ENCODE peak calls at places on chromosomes 16 and 17, in four cellular contexts. Z is hepatocyte, G is RWPE1, Y is psoas muscle. P is an unnamed sample.

GRCh38 chr17:11459780-11460426 is 138.4 kb upstream of the DNAH9 start:
- DNase-seq in Z (no peak), Y (no peak), G (no peak), P (no peak)

GRCh38 chr16:17469011-17469741 is 1.6 kb downstream of the XYLT1 start:
- DNase-seq in Z (no peak), Y (peak), G (no peak), P (no peak)

GRCh38 chr17:44820631-44821196 is 9.4 kb downstream of the GJC1 start:
- DNase-seq in Y (no peak), Z (peak), G (peak), P (no peak)

GRCh38 chr16:13262270-13263090 is 361.1 kb downstream of the SHISA9 start:
- DNase-seq in Y (no peak), Z (no peak), G (no peak), P (no peak)

GRCh38 chr16:77414752-77415231 is 20.0 kb downstream of the ADAMTS18 start:
- DNase-seq in G (no peak), Y (no peak), Z (no peak), P (no peak)

GRCh38 chr16:26204138-26204537 is 512.4 kb downstream of the HS3ST4 start:
- DNase-seq in Y (no peak), Z (no peak), G (no peak), P (no peak)

GRCh38 chr16:85279874-85280545 is 167.7 kb upstream of the CIBAR2 start:
- DNase-seq in G (no peak), Y (peak), Z (no peak), P (no peak)

GRCh38 chr17:73991260-73991659 is 212.2 kb upstream of the RPL38 start:
- DNase-seq in Z (no peak), G (no peak), Y (no peak), P (no peak)

GRCh38 chr17:2337811-2338657 is 733 bp downstream of the SGSM2 start:
- DNase-seq in Z (peak), Y (peak), G (peak), P (peak)

GRCh38 chr17:8746501-8747236 is 2.0 kb upstream of the CCDC42 start:
- DNase-seq in Y (no peak), G (no peak), Z (no peak), P (no peak)

GRCh38 chr16:24150282-24150681 is 105.9 kb upstream of the CACNG3 start:
- DNase-seq in Y (no peak), G (no peak), Z (no peak), P (no peak)

GRCh38 chr16:88442811-88443576 is 10.1 kb upstream of the ZFPM1 start:
- DNase-seq in Y (peak), Z (peak), G (peak), P (peak)

GRCh38 chr17:43958953-43959352 is 5.2 kb upstream of the PYY start:
- DNase-seq in G (no peak), Z (no peak), Y (no peak), P (no peak)

GRCh38 chr17:79420318-79421243 is 190.3 kb downstream of the RBFOX3 start:
- DNase-seq in Z (peak), G (peak), Y (no peak), P (peak)

GRCh38 chr17:44792276-44792675 is 33.5 kb downstream of the ADAM11 start:
- DNase-seq in Y (no peak), G (no peak), Z (no peak), P (no peak)

GRCh38 chr16:67399218-67399733 is 6.0 kb upstream of the TPPP3 start:
- DNase-seq in Z (peak), Y (peak), G (no peak), P (peak)

GRCh38 chr16:88649195-88649923 is 1.5 kb downstream of the CYBA start:
- DNase-seq in Y (no peak), Z (no peak), G (no peak), P (no peak)

GRCh38 chr17:77379837-77380236 is 239.1 kb downstream of the SEC14L1 start:
- DNase-seq in G (no peak), Y (no peak), Z (no peak), P (no peak)

GRCh38 chr17:43608313-43608712 is 53.4 kb downstream of the MEOX1 start:
- DNase-seq in G (no peak), Y (no peak), Z (no peak), P (no peak)

GRCh38 chr17:32631341-32632109 is 144.7 kb downstream of the CDK5R1 start:
- DNase-seq in Y (peak), G (no peak), Z (no peak), P (no peak)

DNA sequence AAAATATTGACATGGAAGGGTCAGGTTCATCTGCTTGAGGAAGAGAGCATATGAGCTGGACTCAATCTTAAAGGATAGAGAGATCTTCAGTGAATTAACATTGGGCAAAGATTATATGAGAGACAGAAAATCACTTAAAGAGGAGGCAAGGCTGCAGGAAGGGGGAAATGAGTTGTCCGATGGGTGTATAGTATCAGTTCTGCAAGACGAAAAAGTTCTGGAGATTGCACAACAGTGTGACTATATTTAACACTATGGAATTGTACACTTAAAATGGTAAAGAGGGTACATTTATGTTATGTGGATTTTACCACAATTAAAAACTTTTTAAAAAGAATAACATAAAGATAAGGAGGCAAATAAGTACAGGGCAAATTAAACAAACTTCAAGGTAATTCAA is 80.7 kb downstream of the HELZ start:
- DNase-seq in Y (no peak), G (no peak), Z (no peak), P (no peak)
- TF ChIP-seq CTCF in Y (no peak), G (no peak), Z (no peak), P (no peak)

DNA sequence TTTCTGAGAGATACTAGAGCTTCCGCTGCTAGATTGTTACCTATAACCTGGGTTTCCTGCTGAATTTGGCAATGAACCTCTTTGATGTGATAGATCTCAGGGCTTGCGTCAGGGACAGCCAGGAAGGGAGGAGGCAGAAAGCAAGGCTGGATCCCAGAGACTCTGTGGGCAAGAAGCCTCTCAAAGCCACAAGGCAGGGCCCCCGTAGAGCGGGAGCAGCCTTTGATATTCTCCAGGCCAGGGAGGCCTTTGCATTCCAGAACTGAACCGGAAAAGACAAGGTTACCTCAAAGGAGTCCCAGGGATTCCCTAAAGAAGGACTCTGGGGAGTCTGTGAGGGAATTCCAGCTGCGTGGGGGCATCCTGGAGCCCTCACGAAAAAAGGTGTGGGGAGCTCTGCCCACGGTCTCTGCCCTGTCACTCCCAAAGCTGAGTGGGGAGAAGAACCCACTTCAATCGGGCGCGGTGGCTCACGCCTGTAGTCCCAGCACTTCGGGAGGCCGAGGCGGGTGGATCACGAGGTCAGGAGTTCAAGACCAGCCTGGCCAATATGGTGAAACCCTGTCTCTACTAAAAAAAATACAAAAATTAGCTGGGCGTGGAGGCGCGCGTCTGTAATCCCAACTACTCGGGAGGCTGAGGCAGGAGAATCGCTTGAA is 14.3 kb upstream of the SCIMP start:
- DNase-seq in Y (no peak), G (no peak), Z (no peak), P (no peak)
- TF ChIP-seq CTCF in Y (no peak), G (no peak), Z (no peak), P (no peak)

DNA sequence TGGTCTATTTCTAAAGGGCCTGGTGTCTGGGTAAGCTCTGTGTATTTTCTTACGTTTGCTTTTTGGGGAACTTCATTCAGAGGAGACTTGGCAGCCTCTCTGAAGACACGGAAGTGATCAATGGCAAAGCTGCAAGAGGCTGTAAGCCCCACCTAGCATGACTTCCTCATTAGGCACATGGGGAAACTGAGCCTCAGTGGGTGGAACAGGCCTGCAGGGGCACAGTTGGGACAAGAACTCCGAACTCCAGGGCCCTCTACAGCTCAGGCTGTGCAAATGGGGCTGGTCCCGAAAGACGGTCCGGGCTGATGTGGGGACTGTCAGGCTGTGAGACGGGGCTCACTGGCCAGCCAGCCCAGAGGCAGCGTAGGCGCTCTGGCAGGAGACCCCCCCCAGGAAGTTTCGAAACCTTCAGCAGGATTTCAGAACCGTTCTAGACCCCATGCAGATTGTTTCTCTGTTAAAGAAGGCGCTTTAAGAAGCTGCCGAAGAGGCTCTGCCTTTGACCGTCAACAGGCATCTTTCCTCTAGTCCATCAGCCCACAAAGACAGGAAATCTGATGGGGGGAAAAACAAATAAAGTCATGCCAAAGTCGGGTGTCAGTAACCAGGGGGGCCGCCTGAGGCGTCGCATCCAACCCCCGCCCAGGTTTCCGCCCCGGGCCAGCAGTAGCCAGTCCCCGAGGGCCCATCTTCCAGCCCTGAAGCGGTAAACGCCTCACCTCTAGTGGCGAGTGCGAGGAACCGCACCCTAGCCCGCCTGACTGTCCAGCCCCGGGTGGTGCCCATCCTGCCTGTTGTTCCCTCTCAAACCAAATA is 79.8 kb upstream of the TBC1D3K start:
- DNase-seq in G (peak), Y (peak), Z (peak), P (peak)
- TF ChIP-seq CTCF in G (peak), Y (peak), Z (peak), P (peak)

DNA sequence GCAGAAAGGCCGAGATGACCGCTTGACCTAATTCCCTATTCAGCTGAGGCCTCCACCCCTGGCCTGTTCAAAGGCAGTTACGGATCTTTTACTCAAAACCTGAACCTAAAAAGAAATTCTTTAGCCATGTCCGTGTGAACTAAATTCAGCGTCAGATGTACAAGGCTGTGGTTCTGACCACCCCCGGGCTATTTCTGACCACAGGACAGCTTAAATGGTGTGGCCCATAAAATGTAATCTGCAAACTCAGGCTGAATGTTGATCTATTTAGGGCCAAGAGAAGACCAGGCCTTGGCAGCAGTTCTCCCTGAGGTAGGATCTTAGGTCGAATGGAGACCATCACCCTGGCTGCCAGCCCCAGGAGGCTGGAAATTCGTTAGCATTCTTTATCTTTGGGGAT is 485.5 kb downstream of the WWOX start:
- DNase-seq in G (no peak), Z (no peak), Y (no peak), P (no peak)
- TF ChIP-seq CTCF in G (no peak), Z (no peak), Y (no peak), P (no peak)

GRCh38 chr16:3305109-3306068 is at the start of the genes TIGD7 and ZNF75A:
- DNase-seq in Z (peak), G (peak), Y (peak), P (peak)
- TF ChIP-seq CTCF in Z (no peak), G (peak), Y (peak), P (no peak)

GRCh38 chr17:48251950-48252349 is 144.4 kb downstream of the SNX11 start:
- DNase-seq in Z (no peak), Y (no peak), G (no peak), P (no peak)
- TF ChIP-seq CTCF in Z (no peak), Y (no peak), G (no peak), P (no peak)

DNA sequence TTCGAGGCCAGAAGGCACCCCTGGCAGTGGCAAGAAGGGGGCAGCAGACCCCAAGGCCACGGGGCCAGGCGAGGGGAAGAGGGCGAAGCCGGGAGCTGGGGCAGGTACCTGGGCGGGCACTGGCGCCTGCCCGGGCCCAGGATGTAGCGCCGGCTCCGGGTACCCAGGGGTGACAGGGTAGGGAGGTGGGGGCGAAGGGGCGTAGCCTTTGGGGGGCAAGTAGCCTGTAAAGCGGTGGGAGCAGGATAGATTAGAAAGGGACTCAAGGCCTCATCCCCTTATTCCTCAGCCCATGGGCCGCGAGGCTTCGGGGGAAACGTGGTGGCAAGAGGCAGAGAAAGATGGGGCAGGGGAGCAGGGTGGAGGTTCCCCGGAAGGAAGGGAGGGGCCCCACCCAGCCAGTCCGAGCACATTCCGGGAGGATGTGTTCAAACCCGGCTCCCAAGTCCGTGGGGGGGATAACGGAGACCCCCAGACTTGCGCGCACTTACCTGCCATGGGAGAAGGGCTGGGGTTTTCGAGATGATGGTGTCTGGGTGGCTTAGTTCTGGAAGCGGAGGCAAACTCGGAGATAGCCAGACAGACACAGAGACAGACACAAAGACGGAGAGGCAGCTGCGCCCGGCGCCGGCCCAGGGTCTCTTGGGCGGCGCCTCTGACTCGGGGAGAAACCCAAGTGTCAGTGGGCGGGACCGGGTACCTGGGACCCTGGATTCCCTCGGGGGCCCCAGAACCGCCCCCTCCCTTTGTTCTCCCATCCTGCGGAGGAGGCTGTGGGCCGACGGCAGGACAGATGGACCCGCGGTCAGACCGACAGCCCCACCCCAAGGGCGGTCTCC is 493 bp downstream of the PLSCR3 start:
- DNase-seq in Y (peak), G (peak), Z (peak), P (peak)
- TF ChIP-seq CTCF in Y (no peak), G (no peak), Z (peak), P (no peak)

DNA sequence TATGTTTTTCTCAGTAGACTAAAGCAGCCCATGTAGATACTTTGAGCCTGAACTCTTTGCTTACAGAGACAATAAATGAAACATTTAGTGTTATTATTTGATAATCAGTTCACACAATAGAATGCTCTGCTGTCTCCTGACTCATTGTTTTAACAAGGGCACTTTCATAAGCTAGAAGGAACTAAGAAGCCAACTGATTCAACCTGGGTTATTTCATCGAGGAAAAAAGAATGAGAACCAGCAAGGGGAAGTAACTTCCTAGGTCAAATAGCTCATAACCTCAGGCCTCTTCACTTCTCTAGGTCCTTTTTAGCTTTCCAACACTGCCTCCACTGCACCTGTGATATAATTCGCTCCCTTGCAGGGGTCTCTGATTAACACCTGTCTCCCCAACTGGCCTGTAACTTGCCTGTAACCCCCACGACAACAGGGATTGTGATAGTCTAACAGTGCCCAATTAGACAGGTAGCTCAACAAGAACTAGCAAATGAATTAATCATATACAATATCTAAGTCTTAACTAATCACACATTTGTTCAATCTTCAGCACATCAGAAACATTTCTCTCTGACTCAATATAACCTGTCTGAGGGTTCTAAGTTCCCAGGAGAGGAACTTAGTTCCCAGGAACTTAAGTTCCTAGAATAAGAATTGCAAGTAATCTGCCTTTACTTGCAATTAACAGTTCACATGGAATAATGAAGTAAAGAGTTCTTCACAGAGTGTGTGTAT is 34.8 kb downstream of the RFFL start:
- DNase-seq in Z (no peak), G (no peak), Y (no peak), P (no peak)
- TF ChIP-seq CTCF in Z (no peak), G (no peak), Y (no peak), P (no peak)

DNA sequence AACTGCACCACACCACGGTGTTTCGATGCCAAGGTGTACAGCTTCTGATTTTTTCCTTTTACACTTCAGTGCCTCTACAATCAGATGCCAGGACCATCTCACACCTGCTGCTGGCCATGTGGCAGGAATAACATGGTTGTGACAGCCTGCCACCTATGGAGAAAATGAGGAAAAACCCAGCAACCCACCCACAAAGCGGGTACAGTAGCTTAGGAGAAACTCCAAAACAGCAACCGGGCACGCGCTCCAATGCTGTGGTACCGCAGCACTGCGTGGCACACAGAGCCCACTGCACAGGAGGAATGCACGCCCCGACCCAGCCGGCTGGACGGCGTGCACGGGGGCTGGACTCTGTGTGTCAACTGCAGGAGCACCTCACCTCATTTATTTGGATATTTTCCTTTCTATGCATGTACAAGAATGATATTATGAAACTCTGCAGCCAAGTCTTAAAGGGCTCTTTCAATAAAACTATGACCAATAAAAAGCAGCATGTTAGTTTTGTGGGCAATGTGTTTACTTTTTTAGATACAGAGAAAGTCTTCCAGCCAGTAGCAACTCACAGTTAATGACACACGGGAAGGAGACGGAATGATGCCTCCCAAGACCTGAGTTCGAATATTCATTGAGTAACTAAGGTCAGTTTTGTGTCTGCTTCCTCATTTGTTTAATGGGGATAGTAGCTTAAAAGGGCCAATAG is 45.9 kb downstream of the MAP1LC3B start:
- DNase-seq in Y (no peak), G (no peak), Z (no peak), P (no peak)
- TF ChIP-seq CTCF in Y (no peak), G (no peak), Z (no peak), P (no peak)

P was measured in GM13977.